ENCODE peak calls at places on chromosomes 5 and 9, in nine cellular contexts. One of them, this sample, is unnamed. For H3K4me1 and H3K79me2, the result is how much of the 10 kb centered on the place peaks cover.

GRCh38 chr5:54415896-54416640 is 39.4 kb upstream of the HSPB3 start:
- DNase-seq in neural progenitor cell: no peak
- DNase-seq in PC-3: peak
- DNase-seq in GM23338: no peak
- DNase-seq in endothelial cell of umbilical vein: no peak
- DNase-seq in MM.1S: peak
- DNase-seq in fibroblast of lung: peak
- DNase-seq in OCI-LY7: no peak
- DNase-seq in PC-9: peak
- DNase-seq in this sample: peak

GRCh38 chr5:111676496-111676895 is 80.5 kb downstream of the NREP start:
- DNase-seq in neural progenitor cell: no peak
- DNase-seq in PC-3: no peak
- DNase-seq in GM23338: no peak
- DNase-seq in endothelial cell of umbilical vein: no peak
- DNase-seq in MM.1S: no peak
- DNase-seq in fibroblast of lung: peak
- DNase-seq in OCI-LY7: no peak
- DNase-seq in PC-9: no peak
- DNase-seq in this sample: peak

GRCh38 chr9:105007143-105007542 is 79.2 kb upstream of the ABCA1 start:
- DNase-seq in neural progenitor cell: no peak
- DNase-seq in PC-3: peak
- DNase-seq in GM23338: no peak
- DNase-seq in endothelial cell of umbilical vein: peak
- DNase-seq in MM.1S: no peak
- DNase-seq in fibroblast of lung: peak
- DNase-seq in OCI-LY7: no peak
- DNase-seq in PC-9: peak
- DNase-seq in this sample: peak

GRCh38 chr9:118003240-118003639 is 299.0 kb downstream of the TLR4 start:
- DNase-seq in neural progenitor cell: peak
- DNase-seq in PC-3: no peak
- DNase-seq in GM23338: peak
- DNase-seq in endothelial cell of umbilical vein: no peak
- DNase-seq in MM.1S: no peak
- DNase-seq in fibroblast of lung: no peak
- DNase-seq in OCI-LY7: no peak
- DNase-seq in PC-9: no peak
- DNase-seq in this sample: no peak

GRCh38 chr5:139524932-139525585 is 36.1 kb upstream of the UBE2D2 start:
- DNase-seq in neural progenitor cell: no peak
- DNase-seq in PC-3: no peak
- DNase-seq in GM23338: no peak
- DNase-seq in endothelial cell of umbilical vein: no peak
- DNase-seq in MM.1S: no peak
- DNase-seq in fibroblast of lung: no peak
- DNase-seq in OCI-LY7: no peak
- DNase-seq in PC-9: no peak
- DNase-seq in this sample: no peak

GRCh38 chr5:151002250-151002649 is 18.1 kb upstream of the GPX3 start:
- DNase-seq in neural progenitor cell: peak
- DNase-seq in PC-3: peak
- DNase-seq in GM23338: peak
- DNase-seq in endothelial cell of umbilical vein: peak
- DNase-seq in MM.1S: no peak
- DNase-seq in fibroblast of lung: peak
- DNase-seq in OCI-LY7: peak
- DNase-seq in PC-9: no peak
- DNase-seq in this sample: peak

GRCh38 chr9:125409217-125409636 is 147.6 kb downstream of the GAPVD1 start:
- DNase-seq in neural progenitor cell: no peak
- DNase-seq in PC-3: no peak
- DNase-seq in GM23338: peak
- DNase-seq in endothelial cell of umbilical vein: no peak
- DNase-seq in MM.1S: no peak
- DNase-seq in fibroblast of lung: no peak
- DNase-seq in OCI-LY7: peak
- DNase-seq in PC-9: no peak
- DNase-seq in this sample: no peak

GRCh38 chr9:110114086-110114887 is 93.7 kb downstream of the C9orf152 start:
- DNase-seq in neural progenitor cell: no peak
- DNase-seq in PC-3: no peak
- DNase-seq in GM23338: no peak
- DNase-seq in endothelial cell of umbilical vein: no peak
- DNase-seq in MM.1S: no peak
- DNase-seq in fibroblast of lung: peak
- DNase-seq in OCI-LY7: no peak
- DNase-seq in PC-9: no peak
- DNase-seq in this sample: no peak

GRCh38 chr5:367358-368130 is 46.0 kb downstream of the AHRR start:
- DNase-seq in neural progenitor cell: no peak
- DNase-seq in PC-3: no peak
- DNase-seq in GM23338: no peak
- DNase-seq in endothelial cell of umbilical vein: no peak
- DNase-seq in MM.1S: no peak
- DNase-seq in fibroblast of lung: peak
- DNase-seq in OCI-LY7: no peak
- DNase-seq in PC-9: no peak
- DNase-seq in this sample: peak

GRCh38 chr5:88380332-88380731 is 111.7 kb upstream of the TMEM161B start:
- DNase-seq in neural progenitor cell: no peak
- DNase-seq in PC-3: no peak
- DNase-seq in GM23338: no peak
- DNase-seq in endothelial cell of umbilical vein: no peak
- DNase-seq in MM.1S: no peak
- DNase-seq in fibroblast of lung: no peak
- DNase-seq in OCI-LY7: no peak
- DNase-seq in PC-9: no peak
- DNase-seq in this sample: no peak

GRCh38 chr5:88203977-88204735 is 64.5 kb downstream of the TMEM161B start:
- DNase-seq in neural progenitor cell: peak
- DNase-seq in PC-3: no peak
- DNase-seq in GM23338: peak
- DNase-seq in endothelial cell of umbilical vein: no peak
- DNase-seq in MM.1S: no peak
- DNase-seq in fibroblast of lung: peak
- DNase-seq in OCI-LY7: no peak
- DNase-seq in PC-9: no peak
- DNase-seq in this sample: peak

GRCh38 chr5:112784726-112785125 is 47.0 kb downstream of the APC start:
- DNase-seq in neural progenitor cell: no peak
- DNase-seq in PC-3: no peak
- DNase-seq in GM23338: peak
- DNase-seq in endothelial cell of umbilical vein: no peak
- DNase-seq in MM.1S: no peak
- DNase-seq in fibroblast of lung: peak
- DNase-seq in OCI-LY7: no peak
- DNase-seq in PC-9: no peak
- DNase-seq in this sample: no peak

GRCh38 chr5:543351-543750 is 19.1 kb upstream of the SLC9A3 start:
- DNase-seq in neural progenitor cell: no peak
- DNase-seq in PC-3: no peak
- DNase-seq in GM23338: no peak
- DNase-seq in endothelial cell of umbilical vein: no peak
- DNase-seq in MM.1S: no peak
- DNase-seq in fibroblast of lung: no peak
- DNase-seq in OCI-LY7: no peak
- DNase-seq in PC-9: no peak
- DNase-seq in this sample: no peak

GRCh38 chr5:129905467-129906176 is 1.4 kb downstream of the CHSY3 start:
- DNase-seq in neural progenitor cell: peak
- DNase-seq in PC-3: no peak
- DNase-seq in GM23338: peak
- DNase-seq in endothelial cell of umbilical vein: peak
- DNase-seq in MM.1S: no peak
- DNase-seq in fibroblast of lung: peak
- DNase-seq in OCI-LY7: no peak
- DNase-seq in PC-9: no peak
- DNase-seq in this sample: no peak

GRCh38 chr9:34378376-34379060 is 1.8 kb upstream of the MYORG start:
- DNase-seq in neural progenitor cell: no peak
- DNase-seq in PC-3: no peak
- DNase-seq in GM23338: no peak
- DNase-seq in endothelial cell of umbilical vein: no peak
- DNase-seq in MM.1S: no peak
- DNase-seq in fibroblast of lung: no peak
- DNase-seq in OCI-LY7: no peak
- DNase-seq in PC-9: no peak
- DNase-seq in this sample: no peak

GRCh38 chr5:161545701-161546462 is 643 bp downstream of the GABRB2 start:
- DNase-seq in neural progenitor cell: peak
- DNase-seq in PC-3: no peak
- DNase-seq in GM23338: peak
- DNase-seq in endothelial cell of umbilical vein: no peak
- DNase-seq in MM.1S: peak
- DNase-seq in fibroblast of lung: no peak
- DNase-seq in OCI-LY7: peak
- DNase-seq in PC-9: no peak
- DNase-seq in this sample: no peak

GRCh38 chr9:77678136-77678535 is 30.0 kb upstream of the GNA14 start:
- DNase-seq in neural progenitor cell: no peak
- DNase-seq in PC-3: no peak
- DNase-seq in GM23338: no peak
- DNase-seq in endothelial cell of umbilical vein: no peak
- DNase-seq in MM.1S: no peak
- DNase-seq in fibroblast of lung: no peak
- DNase-seq in OCI-LY7: no peak
- DNase-seq in PC-9: no peak
- DNase-seq in this sample: no peak

GRCh38 chr5:72234265-72234700 is 85.8 kb downstream of the MRPS27 start:
- DNase-seq in neural progenitor cell: no peak
- DNase-seq in PC-3: peak
- DNase-seq in GM23338: peak
- DNase-seq in endothelial cell of umbilical vein: peak
- DNase-seq in MM.1S: no peak
- DNase-seq in fibroblast of lung: peak
- DNase-seq in OCI-LY7: no peak
- DNase-seq in PC-9: peak
- DNase-seq in this sample: peak

GRCh38 chr5:172417983-172418630 is 36.2 kb downstream of the SH3PXD2B start:
- DNase-seq in neural progenitor cell: no peak
- DNase-seq in PC-3: peak
- DNase-seq in GM23338: no peak
- DNase-seq in endothelial cell of umbilical vein: peak
- DNase-seq in MM.1S: no peak
- DNase-seq in fibroblast of lung: peak
- DNase-seq in OCI-LY7: no peak
- DNase-seq in PC-9: no peak
- DNase-seq in this sample: peak

GRCh38 chr5:4018007-4018406 is 422.4 kb downstream of the IRX1 start:
- DNase-seq in neural progenitor cell: no peak
- DNase-seq in PC-3: no peak
- DNase-seq in GM23338: no peak
- DNase-seq in endothelial cell of umbilical vein: no peak
- DNase-seq in MM.1S: no peak
- DNase-seq in fibroblast of lung: no peak
- DNase-seq in OCI-LY7: no peak
- DNase-seq in PC-9: no peak
- DNase-seq in this sample: no peak

GRCh38 chr9:2413196-2413840 is 208.3 kb upstream of the VLDLR start:
- DNase-seq in neural progenitor cell: no peak
- DNase-seq in PC-3: no peak
- DNase-seq in GM23338: no peak
- DNase-seq in endothelial cell of umbilical vein: no peak
- DNase-seq in MM.1S: no peak
- DNase-seq in fibroblast of lung: peak
- DNase-seq in OCI-LY7: no peak
- DNase-seq in PC-9: no peak
- DNase-seq in this sample: no peak
- H3K27ac ChIP-seq in neural progenitor cell: no peak
- H3K27ac ChIP-seq in PC-3: no peak
- H3K27ac ChIP-seq in GM23338: no peak
- H3K27ac ChIP-seq in endothelial cell of umbilical vein: no peak
- H3K27ac ChIP-seq in MM.1S: no peak
- H3K27ac ChIP-seq in fibroblast of lung: no peak
- H3K27ac ChIP-seq in OCI-LY7: no peak
- H3K27ac ChIP-seq in PC-9: no peak
- H3K27ac ChIP-seq in this sample: no peak

GRCh38 chr5:132387649-132388117 is 18.2 kb downstream of the SLC22A5 start:
- DNase-seq in neural progenitor cell: no peak
- DNase-seq in PC-3: peak
- DNase-seq in GM23338: no peak
- DNase-seq in endothelial cell of umbilical vein: peak
- DNase-seq in MM.1S: no peak
- DNase-seq in fibroblast of lung: peak
- DNase-seq in OCI-LY7: no peak
- DNase-seq in PC-9: peak
- DNase-seq in this sample: peak
- H3K4me1 ChIP-seq in neural progenitor cell: under half
- H3K4me1 ChIP-seq in PC-3: half or more
- H3K4me1 ChIP-seq in GM23338: under half
- H3K4me1 ChIP-seq in endothelial cell of umbilical vein: under half
- H3K4me1 ChIP-seq in MM.1S: under half
- H3K4me1 ChIP-seq in fibroblast of lung: under half
- H3K4me1 ChIP-seq in OCI-LY7: under half
- H3K4me1 ChIP-seq in PC-9: half or more
- H3K4me1 ChIP-seq in this sample: under half

DNA sequence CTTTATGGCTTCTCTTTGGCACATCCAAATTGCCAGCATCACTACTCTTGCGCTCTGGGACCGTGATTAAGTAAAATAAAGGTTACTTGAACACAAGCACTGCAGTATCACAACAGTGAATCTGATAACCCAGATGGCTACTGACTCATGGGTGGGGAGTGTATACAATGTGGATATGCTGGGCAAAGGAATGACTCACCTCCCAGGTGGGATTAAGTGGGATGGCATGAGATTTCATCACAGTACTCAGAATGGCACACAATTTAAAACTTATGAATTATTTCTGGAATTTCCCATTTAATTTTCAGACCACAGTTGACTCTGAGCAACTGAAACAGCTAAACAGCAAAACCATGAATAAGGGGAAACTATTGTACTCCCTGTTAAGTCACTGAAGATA is 4.3 kb downstream of the GFM2 start:
- DNase-seq in neural progenitor cell: no peak
- DNase-seq in PC-3: peak
- DNase-seq in GM23338: no peak
- DNase-seq in endothelial cell of umbilical vein: peak
- DNase-seq in MM.1S: no peak
- DNase-seq in fibroblast of lung: peak
- DNase-seq in OCI-LY7: no peak
- DNase-seq in PC-9: peak
- DNase-seq in this sample: peak
- H3K79me2 ChIP-seq in neural progenitor cell: under half
- H3K79me2 ChIP-seq in PC-3: half or more
- H3K79me2 ChIP-seq in GM23338: under half
- H3K79me2 ChIP-seq in endothelial cell of umbilical vein: under half
- H3K79me2 ChIP-seq in MM.1S: half or more
- H3K79me2 ChIP-seq in fibroblast of lung: under half
- H3K79me2 ChIP-seq in OCI-LY7: under half
- H3K79me2 ChIP-seq in PC-9: half or more
- H3K79me2 ChIP-seq in this sample: half or more

DNA sequence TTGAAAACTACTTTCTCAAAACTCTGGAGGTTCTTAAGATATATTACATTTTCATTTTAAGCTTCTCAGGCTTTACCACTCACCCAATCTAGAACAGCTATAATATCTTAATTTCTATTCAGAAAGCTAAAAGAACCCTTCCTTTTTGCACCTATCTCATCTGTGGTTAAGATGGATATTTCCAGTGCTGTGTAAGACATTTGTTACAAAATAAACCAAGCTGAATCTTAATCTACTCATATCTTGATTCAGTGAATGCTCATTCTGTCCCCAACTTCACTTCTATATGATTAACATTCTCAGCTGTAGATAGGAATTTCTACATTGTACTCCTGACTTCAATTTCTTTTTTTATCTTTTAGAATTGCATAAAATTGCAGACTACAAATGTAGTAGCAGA is 15.0 kb downstream of the ABHD17B start:
- DNase-seq in neural progenitor cell: no peak
- DNase-seq in PC-3: no peak
- DNase-seq in GM23338: no peak
- DNase-seq in endothelial cell of umbilical vein: no peak
- DNase-seq in MM.1S: no peak
- DNase-seq in fibroblast of lung: peak
- DNase-seq in OCI-LY7: no peak
- DNase-seq in PC-9: no peak
- DNase-seq in this sample: peak
- H3K27ac ChIP-seq in neural progenitor cell: no peak
- H3K27ac ChIP-seq in PC-3: no peak
- H3K27ac ChIP-seq in GM23338: no peak
- H3K27ac ChIP-seq in endothelial cell of umbilical vein: no peak
- H3K27ac ChIP-seq in MM.1S: no peak
- H3K27ac ChIP-seq in fibroblast of lung: no peak
- H3K27ac ChIP-seq in OCI-LY7: peak
- H3K27ac ChIP-seq in PC-9: no peak
- H3K27ac ChIP-seq in this sample: no peak

This sample was measured in astrocyte.